ENCODE peak calls at places on chromosomes 7 and 10, in nine cellular contexts. M is ascending aorta, A is fibroblast of pulmonary artery, R is HFFc6, N is tibial artery, E is mammary epithelial cell, I is GM20000, J is cardiac fibroblast, D is uterus. V is an unnamed sample.

GRCh38 chr7:87131806-87132205 is 20.4 kb upstream of the DMTF1 start:
- DNase-seq in J (peak; percentile 58), D (no peak), E (no peak), R (no peak), I (no peak), A (peak; percentile 69), N (no peak), M (no peak), V (no peak)

GRCh38 chr10:29268011-29268410 is 20.9 kb upstream of the LYZL1 start:
- DNase-seq in R (no peak), M (no peak), D (no peak), I (no peak), A (no peak), J (no peak), N (no peak), E (no peak), V (peak; percentile 30)

GRCh38 chr10:60434418-60435046 is 44.9 kb upstream of the ANK3 start:
- DNase-seq in R (peak; percentile 39), A (peak; percentile 83), N (no peak), M (no peak), I (peak; percentile 26), D (peak; percentile 18), J (peak; percentile 83), E (peak; percentile 32), V (no peak)

GRCh38 chr7:134022512-134022911 is 104.6 kb upstream of the LRGUK start:
- DNase-seq in N (no peak), I (no peak), D (no peak), M (no peak), A (no peak), J (no peak), E (peak; percentile 50), R (no peak), V (no peak)

GRCh38 chr10:32326680-32327363 is 20.1 kb downstream of the EPC1 start:
- DNase-seq in I (no peak), A (no peak), N (no peak), D (no peak), J (no peak), R (no peak), E (peak; percentile 37), M (no peak), V (no peak)

GRCh38 chr7:17090751-17091150 is 207.7 kb upstream of the AHR start:
- DNase-seq in R (peak; percentile 85), E (peak; percentile 75), N (no peak), D (no peak), A (peak; percentile 58), J (peak; percentile 63), I (no peak), M (no peak), V (no peak)

GRCh38 chr7:71408276-71408675 is 276.3 kb downstream of the GALNT17 start:
- DNase-seq in J (no peak), R (no peak), D (no peak), A (no peak), M (no peak), I (no peak), N (no peak), E (no peak), V (no peak)

GRCh38 chr10:107971411-107971810 is 806.9 kb upstream of the SORCS1 start:
- DNase-seq in A (peak; percentile 56), N (no peak), R (no peak), D (no peak), E (peak; percentile 86), M (no peak), J (peak; percentile 39), I (no peak), V (no peak)

GRCh38 chr10:24871006-24871405 is 81.4 kb downstream of the PRTFDC1 start:
- DNase-seq in J (peak; percentile 46), M (no peak), R (no peak), N (no peak), E (no peak), D (no peak), I (no peak), A (no peak), V (no peak)

GRCh38 chr7:114051871-114052324 is 133.1 kb upstream of the PPP1R3A start:
- DNase-seq in I (peak; percentile 18), N (no peak), E (no peak), D (no peak), R (no peak), M (no peak), J (no peak), A (no peak), V (no peak)

GRCh38 chr10:12221323-12222298 is 25.6 kb downstream of the CDC123 start:
- DNase-seq in N (no peak), I (no peak), D (no peak), R (no peak), E (peak; percentile 6), A (no peak), J (no peak), M (no peak), V (no peak)

GRCh38 chr7:101696-102376 is 90.5 kb upstream of the FAM20C start:
- DNase-seq in A (peak; percentile 48), N (no peak), M (no peak), R (peak; percentile 79), I (no peak), D (no peak), E (peak; percentile 76), J (peak; percentile 33), V (peak; percentile 80)

GRCh38 chr10:58412502-58412961 is 27.3 kb downstream of the TFAM start:
- DNase-seq in A (peak; percentile 31), J (peak; percentile 19), N (no peak), R (peak; percentile 89), I (no peak), D (no peak), M (no peak), E (peak; percentile 79), V (no peak)

DNA sequence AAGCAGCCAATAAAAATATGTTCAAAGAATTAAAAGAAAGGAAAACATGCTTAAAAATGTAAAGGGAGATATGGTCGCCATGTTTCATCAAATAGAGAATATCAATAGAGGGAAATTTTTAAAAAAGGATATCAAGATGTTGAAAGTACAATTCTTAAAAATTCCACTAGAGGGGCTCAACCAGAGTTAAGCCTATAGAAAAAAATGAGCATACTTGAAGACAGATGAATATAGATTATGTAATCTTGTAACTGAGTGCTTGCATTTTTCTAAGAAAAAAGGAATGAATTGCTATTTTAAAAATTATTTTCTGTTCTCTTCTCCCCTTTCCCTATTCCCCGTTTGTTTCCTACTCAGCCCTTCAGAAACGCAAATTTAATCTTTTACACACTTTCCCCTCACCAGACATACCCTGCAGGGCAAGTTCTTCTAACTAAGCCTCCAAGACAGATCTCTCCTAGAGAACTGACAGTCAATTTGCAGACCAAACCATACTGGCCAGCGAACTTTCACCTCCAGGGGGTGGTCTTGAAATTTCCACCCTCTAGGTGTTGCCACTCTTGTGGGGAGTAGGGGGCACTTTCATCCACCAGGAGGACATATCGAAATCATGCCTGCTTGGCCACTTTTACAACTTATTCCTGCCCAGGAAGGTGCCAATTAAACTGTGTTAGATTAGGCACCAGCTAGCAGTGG is 67.7 kb downstream of the NSUN6 start:
- DNase-seq in N (no peak), E (no peak), A (peak; percentile 39), I (no peak), M (no peak), J (peak; percentile 27), R (no peak), D (no peak), V (no peak)
- TF ChIP-seq CTCF in N (no peak), E (peak; percentile 19), A (peak; percentile 33), I (no peak), M (no peak), J (peak; percentile 27), R (peak; percentile 70), D (no peak), V (peak; percentile 32)

GRCh38 chr10:52314007-52314821 is at the start of gene DKK1:
- DNase-seq in M (no peak), R (peak; percentile 89), J (peak; percentile 85), N (peak; percentile 72), I (peak; percentile 17), D (no peak), A (peak; percentile 84), E (peak; percentile 87), V (peak; percentile 93)
- TF ChIP-seq CTCF in M (peak; percentile 55), R (peak; percentile 99), J (peak; percentile 92), N (peak; percentile 60), I (peak; percentile 20), D (peak; percentile 8), A (peak; percentile 83), E (peak; percentile 90), V (peak; percentile 98)

GRCh38 chr10:61903184-61903990 is 1.9 kb downstream of the ARID5B start:
- DNase-seq in D (peak; percentile 58), E (peak; percentile 63), J (peak; percentile 75), M (peak; percentile 18), N (peak; percentile 76), A (peak; percentile 64), I (peak; percentile 68), R (peak; percentile 36), V (no peak)
- TF ChIP-seq CTCF in D (peak; percentile 30), E (peak; percentile 44), J (no peak), M (no peak), N (peak; percentile 32), A (peak; percentile 11), I (no peak), R (peak; percentile 60), V (peak; percentile 43)

DNA sequence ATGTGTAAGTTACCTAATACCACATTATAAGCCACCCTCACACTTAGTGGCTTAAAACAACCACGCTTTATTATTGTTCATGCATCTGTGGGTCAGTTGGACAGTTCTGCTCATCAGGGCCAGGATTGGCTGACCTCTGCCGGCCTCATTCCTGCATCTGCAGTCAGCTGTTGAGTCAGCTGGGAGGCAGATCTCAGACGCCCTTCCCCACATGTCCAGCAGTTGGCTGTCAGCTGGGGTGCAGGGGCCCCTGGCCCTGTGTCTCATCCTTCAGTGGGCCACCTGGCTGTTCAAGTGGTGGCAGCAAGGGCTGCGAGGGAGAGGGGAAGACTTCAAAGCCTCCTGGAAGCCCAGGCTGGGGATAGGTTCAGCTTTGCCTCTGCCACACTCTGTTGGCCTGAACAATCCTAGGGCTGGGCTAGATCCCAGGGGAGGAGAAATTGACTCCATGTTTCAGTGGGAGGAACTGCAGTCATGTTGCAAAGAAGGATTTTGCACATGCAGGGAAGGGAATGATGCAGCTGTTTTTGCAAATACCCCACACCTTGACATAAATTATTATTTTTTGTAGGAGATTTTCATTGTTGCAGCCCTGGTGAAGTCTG is 33.1 kb downstream of the TACR2 start:
- DNase-seq in M (no peak), N (no peak), J (peak; percentile 54), D (peak; percentile 53), A (peak; percentile 59), E (no peak), I (no peak), R (peak; percentile 78), V (no peak)
- TF ChIP-seq CTCF in M (no peak), N (no peak), J (peak; percentile 38), D (peak; percentile 24), A (peak; percentile 24), E (peak; percentile 13), I (no peak), R (peak; percentile 74), V (peak; percentile 6)

GRCh38 chr7:127629268-127629854 is 11.4 kb upstream of the PAX4 start:
- DNase-seq in M (no peak), N (no peak), E (no peak), D (no peak), R (no peak), I (no peak), A (no peak), J (no peak), V (no peak)
- TF ChIP-seq CTCF in M (no peak), N (no peak), E (peak; percentile 47), D (no peak), R (peak; percentile 67), I (peak; percentile 32), A (peak; percentile 42), J (peak; percentile 45), V (peak; percentile 42)

GRCh38 chr10:68871731-68872342 is 29.3 kb upstream of the DDX50 start:
- DNase-seq in I (no peak), N (no peak), A (peak; percentile 56), D (no peak), R (peak; percentile 76), E (no peak), M (no peak), J (peak; percentile 82), V (no peak)
- TF ChIP-seq CTCF in I (no peak), N (no peak), A (no peak), D (no peak), R (no peak), E (no peak), M (no peak), J (no peak), V (no peak)